ENCODE peak calls at places on chromosomes 11 and 22, in six cellular contexts. X is Panc1, Z is PC-9, U is testis, L is fibroblast of lung, S is WERI-Rb-1. A is an unnamed sample.
A peak's percentile ranks its signal among the peaks of the same experiment; 100 is the strongest.

GRCh38 chr11:3170756-3171670 is 5.9 kb upstream of the OSBPL5 start:
- DNase-seq in X (no peak), S (no peak), U (no peak), Z (no peak), L (no peak), A (no peak)

GRCh38 chr11:74232316-74232950 is 61.3 kb downstream of the PPME1 start:
- DNase-seq in L (no peak), X (no peak), S (no peak), Z (no peak), U (no peak), A (no peak)

GRCh38 chr11:35661539-35661938 is 1.0 kb upstream of the TRIM44 start:
- DNase-seq in L (no peak), Z (no peak), X (no peak), U (no peak), S (no peak), A (no peak)

GRCh38 chr11:2222479-2222878 is 47.9 kb downstream of the ASCL2 start:
- DNase-seq in Z (no peak), L (no peak), X (no peak), U (peak; percentile 52), S (no peak), A (no peak)

GRCh38 chr22:20213833-20214708 is 54.0 kb downstream of the RTN4R start:
- DNase-seq in Z (no peak), L (no peak), S (no peak), X (no peak), U (no peak), A (no peak)

GRCh38 chr11:61510980-61511373 is 2.4 kb downstream of the LRRC10B start:
- DNase-seq in Z (no peak), S (no peak), X (no peak), U (no peak), L (no peak), A (no peak)

GRCh38 chr11:106958506-106959248 is 59.6 kb downstream of the GUCY1A2 start:
- DNase-seq in X (no peak), Z (no peak), L (no peak), S (no peak), U (no peak), A (no peak)

GRCh38 chr11:114318361-114318760 is 22.2 kb downstream of the NNMT start:
- DNase-seq in L (no peak), S (no peak), U (no peak), X (no peak), Z (no peak), A (no peak)

GRCh38 chr11:87281496-87281895 is 243.8 kb downstream of the TMEM135 start:
- DNase-seq in L (no peak), U (no peak), X (no peak), Z (no peak), S (no peak), A (no peak)

GRCh38 chr11:115548878-115549528 is 44.8 kb upstream of the CADM1 start:
- DNase-seq in Z (no peak), U (no peak), X (no peak), L (no peak), S (no peak), A (no peak)

GRCh38 chr22:29128891-29129643 is 56.2 kb downstream of the KREMEN1 start:
- DNase-seq in U (no peak), S (no peak), Z (no peak), X (no peak), L (peak; percentile 60), A (no peak)

GRCh38 chr11:107196732-107197131 is 178.5 kb upstream of the GUCY1A2 start:
- DNase-seq in U (no peak), X (no peak), S (no peak), L (no peak), Z (no peak), A (no peak)

GRCh38 chr11:16154715-16155396 is 201.5 kb downstream of the SOX6 start:
- DNase-seq in X (no peak), Z (peak; percentile 45), L (peak; percentile 68), S (no peak), U (no peak), A (peak; percentile 52)

GRCh38 chr11:46724088-46724487 is 5.1 kb downstream of the F2 start:
- DNase-seq in Z (no peak), L (peak; percentile 17), U (no peak), X (no peak), S (no peak), A (no peak)

GRCh38 chr22:41709341-41709740 is 10.0 kb downstream of the MEI1 start:
- DNase-seq in U (no peak), L (no peak), S (no peak), X (no peak), Z (no peak), A (no peak)

GRCh38 chr11:34784318-34784841 is 131.8 kb downstream of the APIP start:
- DNase-seq in Z (no peak), X (no peak), L (no peak), S (no peak), U (no peak), A (no peak)

GRCh38 chr11:125381499-125381898 is 114.6 kb downstream of the FEZ1 start:
- DNase-seq in Z (no peak), S (no peak), U (no peak), L (no peak), X (no peak), A (no peak)

GRCh38 chr11:57403176-57404147 is 13.0 kb upstream of the PRG2 start:
- DNase-seq in L (no peak), S (no peak), U (no peak), Z (no peak), X (no peak), A (no peak)

GRCh38 chr11:74057251-74058151 is 48.6 kb upstream of the UCP3 start:
- DNase-seq in Z (no peak), U (no peak), X (no peak), L (peak; percentile 86), S (no peak), A (no peak)

GRCh38 chr11:122863704-122864326 is 18.7 kb upstream of the JHY start:
- DNase-seq in X (no peak), Z (peak; percentile 37), U (peak; percentile 62), S (peak; percentile 35), L (peak; percentile 23), A (no peak)

GRCh38 chr11:5476184-5476819 is 12.2 kb upstream of the OR52D1 start:
- DNase-seq in U (peak; percentile 62), X (peak; percentile 39), L (peak; percentile 43), Z (peak; percentile 4), S (peak; percentile 54), A (peak; percentile 2)

GRCh38 chr11:121810291-121810690 is 305.7 kb downstream of the BLID start:
- DNase-seq in U (no peak), X (no peak), S (no peak), L (peak; percentile 82), Z (no peak), A (no peak)

GRCh38 chr22:44424867-44425351 is 73.1 kb downstream of the RTL6 start:
- DNase-seq in U (no peak), X (no peak), L (no peak), Z (no peak), S (no peak), A (no peak)

GRCh38 chr11:67277231-67277961 is 11.1 kb downstream of the GRK2 start:
- DNase-seq in Z (no peak), L (peak; percentile 58), U (peak; percentile 85), S (peak; percentile 72), X (no peak), A (no peak)

GRCh38 chr11:117017456-117017855 is 80.8 kb downstream of the SIK3 start:
- DNase-seq in L (no peak), X (no peak), S (no peak), U (no peak), Z (no peak), A (no peak)

GRCh38 chr22:23156286-23156685 is 11.0 kb downstream of the RAB36 start:
- DNase-seq in L (no peak), U (no peak), S (peak; percentile 29), X (no peak), Z (no peak), A (no peak)

GRCh38 chr11:2298131-2298794 is 3.5 kb downstream of the C11orf21 start:
- DNase-seq in L (no peak), Z (no peak), U (peak; percentile 9), S (no peak), X (no peak), A (no peak)

GRCh38 chr11:134244593-134244992 is 8.6 kb downstream of the THYN1 start:
- DNase-seq in S (no peak), Z (no peak), X (no peak), L (no peak), U (peak; percentile 43), A (no peak)

GRCh38 chr11:119889728-119890280 is 160.8 kb upstream of the NECTIN1 start:
- DNase-seq in X (no peak), Z (no peak), U (no peak), L (no peak), S (no peak), A (no peak)

GRCh38 chr11:123653997-123654565 is 343 bp downstream of the SCN3B start:
- DNase-seq in S (no peak), U (peak; percentile 60), L (peak; percentile 60), Z (peak; percentile 28), X (no peak), A (peak; percentile 12)

GRCh38 chr11:24234822-24235508 is 261.9 kb upstream of the LUZP2 start:
- DNase-seq in S (peak; percentile 19), U (no peak), Z (peak; percentile 16), X (no peak), L (peak; percentile 59), A (no peak)

GRCh38 chr22:20509344-20510047 is 2.1 kb downstream of the MED15 start:
- DNase-seq in S (no peak), Z (peak; percentile 66), U (peak; percentile 68), X (no peak), L (peak; percentile 95), A (peak; percentile 81)

GRCh38 chr22:36764060-36764459 is 11.9 kb downstream of the IFT27 start:
- DNase-seq in L (no peak), U (no peak), X (no peak), Z (no peak), S (no peak), A (no peak)
- H3K36me3 ChIP-seq in L (no peaks in the 10 kb centered on the region), U (no peaks in the 10 kb centered on the region), X (no peaks in the 10 kb centered on the region), Z (no peaks in the 10 kb centered on the region), S (no peaks in the 10 kb centered on the region), A (no peaks in the 10 kb centered on the region)

GRCh38 chr11:65425105-65425970 is 2.7 kb downstream of the NEAT1 start:
- DNase-seq in X (no peak), L (peak; percentile 83), S (no peak), U (peak; percentile 42), Z (peak; percentile 35), A (no peak)
- TF ChIP-seq CTCF in X (no peak), L (peak; percentile 1), S (no peak), U (no peak), Z (peak; percentile 21), A (no peak)

DNA sequence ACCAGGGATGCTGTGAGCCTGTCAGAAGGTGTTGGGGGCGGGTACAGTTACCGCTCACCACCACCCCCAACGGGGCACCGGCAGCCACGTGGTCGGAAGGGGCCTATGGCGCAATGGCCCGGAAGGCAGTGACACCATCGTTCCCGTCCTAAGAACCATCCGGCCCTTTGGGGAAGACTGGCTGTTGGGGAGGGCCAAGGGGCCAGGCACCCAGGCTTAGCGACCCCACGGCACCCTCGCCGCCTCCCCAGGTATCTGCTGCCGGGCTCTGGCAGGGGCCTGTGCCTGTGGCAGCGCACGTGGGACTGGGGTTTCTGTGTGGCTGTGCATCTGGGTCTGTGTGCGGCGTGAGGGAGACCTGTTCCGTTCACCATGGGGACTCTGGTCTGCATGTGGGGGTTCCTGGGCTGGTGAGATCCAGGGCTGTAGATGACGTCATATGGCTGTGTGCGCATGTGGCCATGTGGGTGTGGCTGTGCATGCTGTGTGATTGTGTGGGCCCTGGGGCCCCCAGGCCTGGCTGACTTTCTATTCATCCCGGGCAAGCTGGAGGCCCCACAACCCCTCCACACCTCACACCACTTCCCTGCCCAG is 703 bp downstream of the OSM start:
- DNase-seq in X (no peak), L (no peak), S (no peak), U (no peak), Z (no peak), A (no peak)
- H3K4me3 ChIP-seq in X (no peak overlapping the region), L (no peak overlapping the region), S (no peak overlapping the region), U (peak overlapping the region; percentile 7), Z (no peak overlapping the region), A (no peak overlapping the region)

GRCh38 chr11:65188486-65188885 is 6.8 kb downstream of the CAPN1 start:
- DNase-seq in Z (no peak), S (no peak), U (no peak), X (no peak), L (no peak), A (no peak)
- H3K36me3 ChIP-seq in Z (peaks cover 62% of the 10 kb centered on the region), S (peaks cover 46% of the 10 kb centered on the region), U (no peaks in the 10 kb centered on the region), X (peaks cover 2% of the 10 kb centered on the region), L (peaks cover 40% of the 10 kb centered on the region), A (peaks cover 4% of the 10 kb centered on the region)